ENCODE peak calls at places on chromosomes 12 and 14, in nine cellular contexts. D is transverse colon, T is brain microvascular endothelial cell, F is ovary, X is neural progenitor cell, I is BE2C, A is heart left ventricle, S is astrocyte, L is uterus. W is an unnamed sample.

GRCh38 chr14:81256289-81256960 is 35.7 kb upstream of the GTF2A1 start:
- DNase-seq in F (no peak), X (no peak), D (no peak), A (no peak), I (no peak), S (no peak), L (no peak), T (no peak), W (no peak)

GRCh38 chr12:120497524-120498150 is 1.7 kb downstream of the DYNLL1 start:
- DNase-seq in L (no peak), D (no peak), X (no peak), I (no peak), S (peak; percentile 22), F (no peak), T (peak; percentile 26), A (no peak), W (no peak)

GRCh38 chr14:92902726-92903125 is 20.2 kb upstream of the CHGA start:
- DNase-seq in I (no peak), L (no peak), X (peak; percentile 69), A (no peak), D (no peak), F (no peak), T (no peak), S (no peak), W (no peak)

GRCh38 chr12:120462099-120462640 is 7.4 kb downstream of the SRSF9 start:
- DNase-seq in D (no peak), X (no peak), S (no peak), A (no peak), I (no peak), T (no peak), F (no peak), L (no peak), W (no peak)

GRCh38 chr12:113598815-113599406 is 127.2 kb upstream of the LHX5 start:
- DNase-seq in F (no peak), S (no peak), A (no peak), D (no peak), X (no peak), L (no peak), I (no peak), T (no peak), W (no peak)

GRCh38 chr12:93756295-93756694 is 79.1 kb downstream of the CRADD start:
- DNase-seq in L (no peak), X (no peak), F (no peak), D (no peak), S (no peak), T (no peak), A (no peak), I (no peak), W (no peak)

GRCh38 chr14:60878536-60878935 is 102.3 kb downstream of the TRMT5 start:
- DNase-seq in L (no peak), A (no peak), T (no peak), D (no peak), S (peak; percentile 35), I (no peak), X (no peak), F (no peak), W (peak; percentile 40)

GRCh38 chr12:28033538-28033915 is 61.0 kb upstream of the PTHLH start:
- DNase-seq in L (no peak), F (no peak), I (no peak), A (no peak), D (no peak), T (peak; percentile 20), X (no peak), S (peak; percentile 63), W (no peak)

GRCh38 chr12:62840311-62840710 is 94.6 kb downstream of the PPM1H start:
- DNase-seq in F (no peak), X (no peak), T (no peak), S (no peak), A (no peak), D (no peak), L (no peak), I (no peak), W (no peak)

GRCh38 chr12:42915426-42915825 is 325.9 kb upstream of the PRICKLE1 start:
- DNase-seq in S (no peak), I (no peak), D (no peak), A (no peak), F (no peak), X (no peak), L (no peak), T (no peak), W (no peak)

GRCh38 chr12:7129647-7130536 is at the start of gene CLSTN3:
- DNase-seq in L (peak; percentile 83), X (peak; percentile 92), S (peak; percentile 68), F (peak; percentile 93), A (peak; percentile 93), I (peak; percentile 87), D (peak; percentile 76), T (peak; percentile 54), W (peak; percentile 76)

GRCh38 chr12:7130791-7131501 is 775 bp downstream of the CLSTN3 start:
- DNase-seq in S (peak; percentile 39), I (peak; percentile 61), A (peak; percentile 73), F (peak; percentile 79), L (peak; percentile 63), D (peak; percentile 64), T (no peak), X (peak; percentile 83), W (peak; percentile 44)

GRCh38 chr12:7130537-7130790 is 293 bp downstream of the CLSTN3 start:
- DNase-seq in L (no peak), F (no peak), X (no peak), D (no peak), A (no peak), T (no peak), I (no peak), S (no peak), W (no peak)

GRCh38 chr12:7128681-7129593 is at the start of gene RBP5:
- DNase-seq in S (no peak), L (peak; percentile 54), I (no peak), D (no peak), F (peak; percentile 74), A (no peak), T (no peak), X (no peak), W (no peak)

DNA sequence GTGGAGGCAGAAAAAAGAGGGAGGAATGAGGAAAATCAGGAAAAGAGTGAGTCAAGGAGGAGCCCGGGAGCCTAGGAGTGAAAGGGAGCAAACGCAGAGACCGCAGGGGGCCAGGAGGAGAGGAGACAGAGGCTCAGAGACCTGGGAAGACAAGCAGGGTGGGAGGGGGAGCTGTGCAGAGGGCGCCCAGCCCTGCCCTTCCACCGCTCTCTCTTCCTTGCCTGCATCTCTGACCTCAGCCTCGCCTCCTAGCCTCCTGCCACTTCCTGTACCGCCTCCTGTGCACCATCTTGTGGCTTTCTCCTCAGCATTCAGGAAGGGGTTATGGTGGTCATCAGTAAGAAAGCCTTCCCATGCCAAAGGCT is 1.3 kb downstream of the CLSTN3 start:
- DNase-seq in X (peak; percentile 31), F (no peak), L (no peak), D (no peak), I (no peak), S (no peak), T (no peak), A (no peak), W (no peak)
- H3K4me3 ChIP-seq in X (peak overlapping the region; percentile 95), F (no peak overlapping the region), L (peak overlapping the region; percentile 46), D (peak overlapping the region; percentile 60), I (peak overlapping the region; percentile 89), S (peak overlapping the region; percentile 74), T (no peak overlapping the region), A (no peak overlapping the region), W (peak overlapping the region; percentile 82)

GRCh38 chr12:51721281-51721940 is 127.1 kb downstream of the FIGNL2 start:
- DNase-seq in D (no peak), I (peak; percentile 67), L (no peak), X (peak; percentile 65), F (peak; percentile 18), S (peak; percentile 29), A (peak; percentile 68), T (peak; percentile 9), W (peak; percentile 36)
- TF ChIP-seq CTCF in D (no peak), I (no peak), L (no peak), X (no peak), F (no peak), S (no peak), A (no peak), T (peak; percentile 49), W (peak; percentile 37)

GRCh38 chr12:89859513-89860220 is 151.0 kb upstream of the ATP2B1 start:
- DNase-seq in D (no peak), T (no peak), A (no peak), S (no peak), X (no peak), F (no peak), I (no peak), L (no peak), W (no peak)
- H3K4me3 ChIP-seq in D (no peak overlapping the region), T (no peak overlapping the region), A (no peak overlapping the region), S (no peak overlapping the region), X (no peak overlapping the region), F (no peak overlapping the region), I (no peak overlapping the region), L (no peak overlapping the region), W (no peak overlapping the region)

DNA sequence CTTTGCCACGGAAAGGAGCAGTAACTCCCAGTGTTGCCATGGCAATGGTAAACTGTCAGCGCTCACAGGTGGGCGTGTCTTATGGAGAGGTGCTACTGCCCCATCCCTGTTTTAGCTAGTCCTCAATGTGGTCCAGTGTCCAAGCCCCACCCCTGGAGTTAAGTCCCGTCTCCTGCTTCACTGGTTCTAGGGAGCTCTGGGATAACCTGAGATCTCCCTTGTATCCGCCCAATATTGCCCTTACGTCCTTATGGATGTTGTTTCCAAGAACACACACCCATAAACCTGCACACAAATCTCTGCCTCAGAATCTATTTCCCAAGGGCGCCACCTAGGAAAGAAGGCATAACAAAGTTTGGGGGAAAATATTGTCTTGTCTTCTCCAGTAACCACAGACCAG is 64.2 kb downstream of the SPRING1 start:
- DNase-seq in A (no peak), D (no peak), X (peak; percentile 34), S (no peak), L (no peak), T (no peak), F (no peak), I (no peak), W (no peak)
- TF ChIP-seq CTCF in A (no peak), D (no peak), X (peak; percentile 27), S (no peak), L (no peak), T (no peak), F (no peak), I (peak; percentile 38), W (peak; percentile 24)

GRCh38 chr12:57049890-57050289 is at the start of gene MYO1A:
- DNase-seq in I (no peak), S (no peak), L (no peak), A (no peak), T (no peak), F (no peak), D (peak; percentile 76), X (peak; percentile 48), W (peak; percentile 13)
- H3K4me3 ChIP-seq in I (no peak within 1 kb of the TSS), S (no peak within 1 kb of the TSS), L (no peak within 1 kb of the TSS), A (no peak within 1 kb of the TSS), T (no peak within 1 kb of the TSS), F (no peak within 1 kb of the TSS), D (peak within 1 kb of the TSS; percentile 33), X (no peak within 1 kb of the TSS), W (no peak within 1 kb of the TSS)

GRCh38 chr12:108611884-108612415 is 14.1 kb upstream of the TMEM119 start:
- DNase-seq in S (peak; percentile 96), X (peak; percentile 68), A (no peak), L (no peak), F (no peak), D (no peak), I (peak; percentile 44), T (peak; percentile 71), W (peak; percentile 56)
- TF ChIP-seq CTCF in S (peak; percentile 62), X (peak; percentile 58), A (peak; percentile 17), L (no peak), F (no peak), D (peak; percentile 31), I (peak; percentile 56), T (peak; percentile 72), W (peak; percentile 50)

GRCh38 chr12:107027304-107028053 is 40.5 kb upstream of the MTERF2 start:
- DNase-seq in X (no peak), D (no peak), F (no peak), L (peak; percentile 22), I (no peak), A (no peak), T (peak; percentile 92), S (peak; percentile 96), W (peak; percentile 97)
- H3K4me3 ChIP-seq in X (no peak overlapping the region), D (no peak overlapping the region), F (no peak overlapping the region), L (no peak overlapping the region), I (no peak overlapping the region), A (no peak overlapping the region), T (no peak overlapping the region), S (peak overlapping the region; percentile 13), W (no peak overlapping the region)